ENCODE peak calls at places on chromosomes 6 and 20, in five cellular contexts. One of them, this sample, is unnamed.

GRCh38 chr6:148343028-148343374 is 363 bp downstream of the SASH1 start:
- DNase-seq in IMR-90: no peak
- DNase-seq in H9: peak
- DNase-seq in mesenchymal stem cell: no peak
- DNase-seq in H1: no peak
- DNase-seq in this sample: no peak

GRCh38 chr6:93562566-93562965 is 143.2 kb upstream of the EPHA7 start:
- DNase-seq in IMR-90: no peak
- DNase-seq in H9: no peak
- DNase-seq in mesenchymal stem cell: peak
- DNase-seq in H1: no peak
- DNase-seq in this sample: no peak

GRCh38 chr6:50381106-50381415 is 331.3 kb upstream of the DEFB112 start:
- DNase-seq in IMR-90: no peak
- DNase-seq in H9: no peak
- DNase-seq in mesenchymal stem cell: no peak
- DNase-seq in H1: peak
- DNase-seq in this sample: no peak

GRCh38 chr6:94071835-94072234 is 652.5 kb upstream of the EPHA7 start:
- DNase-seq in IMR-90: no peak
- DNase-seq in H9: no peak
- DNase-seq in mesenchymal stem cell: peak
- DNase-seq in H1: no peak
- DNase-seq in this sample: no peak

GRCh38 chr6:69732640-69733039 is 64.2 kb downstream of the LMBRD1 start:
- DNase-seq in IMR-90: no peak
- DNase-seq in H9: no peak
- DNase-seq in mesenchymal stem cell: peak
- DNase-seq in H1: no peak
- DNase-seq in this sample: no peak

GRCh38 chr6:111485316-111485715 is 2.3 kb upstream of the REV3L start:
- DNase-seq in IMR-90: peak
- DNase-seq in H9: no peak
- DNase-seq in mesenchymal stem cell: no peak
- DNase-seq in H1: no peak
- DNase-seq in this sample: no peak

GRCh38 chr6:142746524-142746923 is 198.5 kb downstream of the HIVEP2 start:
- DNase-seq in IMR-90: peak
- DNase-seq in H9: peak
- DNase-seq in mesenchymal stem cell: peak
- DNase-seq in H1: peak
- DNase-seq in this sample: peak

GRCh38 chr20:54221383-54221782 is 13.5 kb downstream of the PFDN4 start:
- DNase-seq in IMR-90: no peak
- DNase-seq in H9: no peak
- DNase-seq in mesenchymal stem cell: no peak
- DNase-seq in H1: no peak
- DNase-seq in this sample: no peak

GRCh38 chr6:132132420-132132819 is 181.2 kb upstream of the CCN2 start:
- DNase-seq in IMR-90: peak
- DNase-seq in H9: no peak
- DNase-seq in mesenchymal stem cell: peak
- DNase-seq in H1: no peak
- DNase-seq in this sample: no peak

GRCh38 chr6:57221191-57221935 is 744 bp downstream of the RAB23 start:
- DNase-seq in IMR-90: peak
- DNase-seq in H9: peak
- DNase-seq in mesenchymal stem cell: peak
- DNase-seq in H1: peak
- DNase-seq in this sample: peak

GRCh38 chr6:8855411-8855810 is 420.1 kb upstream of the SLC35B3 start:
- DNase-seq in IMR-90: no peak
- DNase-seq in H9: no peak
- DNase-seq in mesenchymal stem cell: no peak
- DNase-seq in H1: no peak
- DNase-seq in this sample: no peak

GRCh38 chr20:36975085-36975829 is 23.7 kb upstream of the SAMHD1 start:
- DNase-seq in IMR-90: no peak
- DNase-seq in H9: no peak
- DNase-seq in mesenchymal stem cell: no peak
- DNase-seq in H1: no peak
- DNase-seq in this sample: no peak

GRCh38 chr6:42293579-42293978 is 75.9 kb upstream of the MRPS10 start:
- DNase-seq in IMR-90: no peak
- DNase-seq in H9: no peak
- DNase-seq in mesenchymal stem cell: no peak
- DNase-seq in H1: no peak
- DNase-seq in this sample: no peak

GRCh38 chr20:22795897-22796296 is 211.5 kb upstream of the FOXA2 start:
- DNase-seq in IMR-90: peak
- DNase-seq in H9: no peak
- DNase-seq in mesenchymal stem cell: peak
- DNase-seq in H1: no peak
- DNase-seq in this sample: no peak

GRCh38 chr6:43712590-43712989 is 25.0 kb upstream of the MRPS18A start:
- DNase-seq in IMR-90: no peak
- DNase-seq in H9: no peak
- DNase-seq in mesenchymal stem cell: no peak
- DNase-seq in H1: no peak
- DNase-seq in this sample: no peak

GRCh38 chr20:38258545-38259223 is 1.9 kb downstream of the KIAA1755 start:
- DNase-seq in IMR-90: no peak
- DNase-seq in H9: no peak
- DNase-seq in mesenchymal stem cell: no peak
- DNase-seq in H1: no peak
- DNase-seq in this sample: no peak

GRCh38 chr20:4973330-4974097 is 27.8 kb downstream of the SLC23A2 start:
- DNase-seq in IMR-90: peak
- DNase-seq in H9: no peak
- DNase-seq in mesenchymal stem cell: peak
- DNase-seq in H1: no peak
- DNase-seq in this sample: no peak

GRCh38 chr6:84897874-84898635 is 133.7 kb upstream of the TBX18 start:
- DNase-seq in IMR-90: peak
- DNase-seq in H9: no peak
- DNase-seq in mesenchymal stem cell: peak
- DNase-seq in H1: no peak
- DNase-seq in this sample: no peak

GRCh38 chr20:54624701-54625472 is 149.5 kb downstream of the DOK5 start:
- DNase-seq in IMR-90: peak
- DNase-seq in H9: no peak
- DNase-seq in mesenchymal stem cell: no peak
- DNase-seq in H1: no peak
- DNase-seq in this sample: no peak

GRCh38 chr20:50187403-50188051 is 3.1 kb upstream of the CEBPB start:
- DNase-seq in IMR-90: peak
- DNase-seq in H9: no peak
- DNase-seq in mesenchymal stem cell: peak
- DNase-seq in H1: no peak
- DNase-seq in this sample: no peak

GRCh38 chr20:7657569-7657968 is 282.7 kb downstream of the HAO1 start:
- DNase-seq in IMR-90: no peak
- DNase-seq in H9: no peak
- DNase-seq in mesenchymal stem cell: no peak
- DNase-seq in H1: no peak
- DNase-seq in this sample: no peak

GRCh38 chr6:121944361-121944760 is 455.1 kb upstream of the HSF2 start:
- DNase-seq in IMR-90: peak
- DNase-seq in H9: no peak
- DNase-seq in mesenchymal stem cell: no peak
- DNase-seq in H1: no peak
- DNase-seq in this sample: no peak

GRCh38 chr6:135819665-135820064 is 31.8 kb upstream of the PDE7B start:
- DNase-seq in IMR-90: no peak
- DNase-seq in H9: no peak
- DNase-seq in mesenchymal stem cell: no peak
- DNase-seq in H1: no peak
- DNase-seq in this sample: no peak

GRCh38 chr6:2133718-2134310 is 111.6 kb downstream of the GMDS start:
- DNase-seq in IMR-90: no peak
- DNase-seq in H9: no peak
- DNase-seq in mesenchymal stem cell: no peak
- DNase-seq in H1: no peak
- DNase-seq in this sample: no peak

GRCh38 chr6:43386492-43386891 is 17.0 kb upstream of the ZNF318 start:
- DNase-seq in IMR-90: peak
- DNase-seq in H9: no peak
- DNase-seq in mesenchymal stem cell: no peak
- DNase-seq in H1: no peak
- DNase-seq in this sample: no peak

GRCh38 chr6:87879144-87879861 is 168.3 kb upstream of the SPACA1 start:
- DNase-seq in IMR-90: no peak
- DNase-seq in H9: no peak
- DNase-seq in mesenchymal stem cell: no peak
- DNase-seq in H1: no peak
- DNase-seq in this sample: no peak

GRCh38 chr6:137903274-137903932 is 36.3 kb downstream of the TNFAIP3 start:
- DNase-seq in IMR-90: no peak
- DNase-seq in H9: no peak
- DNase-seq in mesenchymal stem cell: no peak
- DNase-seq in H1: no peak
- DNase-seq in this sample: no peak

GRCh38 chr6:31246051-31246495 is 25.8 kb downstream of the HLA-C start:
- DNase-seq in IMR-90: peak
- DNase-seq in H9: no peak
- DNase-seq in mesenchymal stem cell: peak
- DNase-seq in H1: no peak
- DNase-seq in this sample: no peak

GRCh38 chr6:114564302-114564933 is 221.6 kb upstream of the HS3ST5 start:
- DNase-seq in IMR-90: no peak
- DNase-seq in H9: no peak
- DNase-seq in mesenchymal stem cell: no peak
- DNase-seq in H1: no peak
- DNase-seq in this sample: no peak

GRCh38 chr6:93819189-93819588 is 399.8 kb upstream of the EPHA7 start:
- DNase-seq in IMR-90: no peak
- DNase-seq in H9: no peak
- DNase-seq in mesenchymal stem cell: no peak
- DNase-seq in H1: no peak
- DNase-seq in this sample: no peak

GRCh38 chr6:110049696-110050465 is 71.8 kb downstream of the GPR6 start:
- DNase-seq in IMR-90: no peak
- DNase-seq in H9: no peak
- DNase-seq in mesenchymal stem cell: no peak
- DNase-seq in H1: no peak
- DNase-seq in this sample: no peak

GRCh38 chr6:110053395-110054240 is 75.5 kb downstream of the GPR6 start:
- DNase-seq in IMR-90: peak
- DNase-seq in H9: no peak
- DNase-seq in mesenchymal stem cell: peak
- DNase-seq in H1: no peak
- DNase-seq in this sample: peak

GRCh38 chr6:110054664-110055386 is 76.7 kb downstream of the GPR6 start:
- DNase-seq in IMR-90: no peak
- DNase-seq in H9: no peak
- DNase-seq in mesenchymal stem cell: no peak
- DNase-seq in H1: no peak
- DNase-seq in this sample: no peak

DNA sequence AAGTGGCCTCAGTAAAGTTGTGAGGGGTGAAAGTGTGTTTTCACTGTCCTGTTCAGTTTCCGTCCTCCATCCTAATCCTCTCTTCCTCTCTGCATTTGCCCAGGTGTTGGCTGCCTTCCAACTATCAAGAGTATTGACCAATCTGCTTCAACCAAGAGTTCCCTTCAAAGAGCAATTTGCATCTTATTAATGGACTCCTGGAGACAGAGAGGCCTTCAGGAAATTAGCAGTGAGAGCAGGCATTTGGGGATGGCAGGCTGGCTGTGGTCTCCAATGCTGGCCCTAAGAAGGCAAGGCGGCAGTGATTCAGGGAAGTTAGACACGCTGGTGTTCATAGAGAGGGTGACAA is 77.2 kb downstream of the GPR6 start:
- DNase-seq in IMR-90: no peak
- DNase-seq in H9: no peak
- DNase-seq in mesenchymal stem cell: no peak
- DNase-seq in H1: no peak
- DNase-seq in this sample: no peak
- H2BK15ac ChIP-seq in IMR-90: no peak
- H2BK15ac ChIP-seq in H9: no peak
- H2BK15ac ChIP-seq in mesenchymal stem cell: no peak
- H2BK15ac ChIP-seq in H1: no peak
- H2BK15ac ChIP-seq in this sample: no peak

DNA sequence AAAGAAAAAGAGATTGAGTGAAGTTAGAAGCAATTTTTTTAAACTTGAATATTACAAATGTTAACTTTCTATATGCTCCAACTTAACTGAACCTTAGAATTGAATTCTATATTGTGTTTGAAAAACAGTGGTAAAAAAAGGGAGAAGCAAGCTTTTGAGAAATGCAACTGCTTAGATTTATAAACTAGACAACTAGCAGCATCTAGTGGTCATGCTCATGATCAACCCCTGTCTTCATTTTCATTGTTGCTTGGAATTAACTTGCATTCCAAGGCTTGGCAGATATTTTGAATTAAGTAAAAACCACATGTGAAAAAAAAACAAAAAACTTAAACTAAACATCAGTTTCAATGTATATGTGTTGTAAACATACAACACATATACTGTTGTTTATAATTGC is 113.1 kb downstream of the C6orf58 start:
- DNase-seq in IMR-90: peak
- DNase-seq in H9: no peak
- DNase-seq in mesenchymal stem cell: peak
- DNase-seq in H1: no peak
- DNase-seq in this sample: peak
- H2AK5ac ChIP-seq in IMR-90: no peak
- H2AK5ac ChIP-seq in H9: no peak
- H2AK5ac ChIP-seq in mesenchymal stem cell: no peak
- H2AK5ac ChIP-seq in H1: no peak
- H2AK5ac ChIP-seq in this sample: no peak

GRCh38 chr20:11852189-11852588 is 65.5 kb upstream of the BTBD3 start:
- DNase-seq in IMR-90: no peak
- DNase-seq in H9: no peak
- DNase-seq in mesenchymal stem cell: no peak
- DNase-seq in H1: no peak
- DNase-seq in this sample: no peak

GRCh38 chr20:11851646-11852045 is 66.0 kb upstream of the BTBD3 start:
- DNase-seq in IMR-90: peak
- DNase-seq in H9: no peak
- DNase-seq in mesenchymal stem cell: no peak
- DNase-seq in H1: no peak
- DNase-seq in this sample: no peak

GRCh38 chr20:11850901-11851300 is 66.8 kb upstream of the BTBD3 start:
- DNase-seq in IMR-90: peak
- DNase-seq in H9: no peak
- DNase-seq in mesenchymal stem cell: peak
- DNase-seq in H1: no peak
- DNase-seq in this sample: no peak

GRCh38 chr20:11849270-11849920 is 68.3 kb upstream of the BTBD3 start:
- DNase-seq in IMR-90: peak
- DNase-seq in H9: no peak
- DNase-seq in mesenchymal stem cell: peak
- DNase-seq in H1: no peak
- DNase-seq in this sample: no peak

GRCh38 chr20:11849976-11850670 is 67.6 kb upstream of the BTBD3 start:
- DNase-seq in IMR-90: peak
- DNase-seq in H9: no peak
- DNase-seq in mesenchymal stem cell: peak
- DNase-seq in H1: no peak
- DNase-seq in this sample: no peak
- H3K14ac ChIP-seq in IMR-90: peak
- H3K14ac ChIP-seq in H9: no peak
- H3K14ac ChIP-seq in mesenchymal stem cell: no peak
- H3K14ac ChIP-seq in H1: no peak
- H3K14ac ChIP-seq in this sample: no peak

GRCh38 chr6:34234667-34235604 is 1.7 kb upstream of the HMGA1 start:
- DNase-seq in IMR-90: no peak
- DNase-seq in H9: peak
- DNase-seq in mesenchymal stem cell: no peak
- DNase-seq in H1: peak
- DNase-seq in this sample: peak
- H2BK15ac ChIP-seq in IMR-90: no peak
- H2BK15ac ChIP-seq in H9: peak
- H2BK15ac ChIP-seq in mesenchymal stem cell: peak
- H2BK15ac ChIP-seq in H1: peak
- H2BK15ac ChIP-seq in this sample: peak